ENCODE peak calls at places on chromosomes 11 and 22, in four cellular contexts. H, F, Q and L are unnamed samples.

GRCh38 chr11:78684377-78684776 is 109.7 kb upstream of the NARS2 start:
- DNase-seq in H (no peak), F (no peak), Q (no peak), L (no peak)

GRCh38 chr11:90135016-90135415 is 553 bp downstream of the NAALAD2 start:
- DNase-seq in Q (no peak), F (no peak), H (no peak), L (no peak)

GRCh38 chr11:17734418-17734911 is at the start of gene KCNC1:
- DNase-seq in F (no peak), H (no peak), Q (no peak), L (no peak)

GRCh38 chr22:46915978-46916730 is 153.7 kb downstream of the TBC1D22A start:
- DNase-seq in Q (no peak), F (no peak), H (no peak), L (no peak)

GRCh38 chr22:43892183-43892894 is 526 bp upstream of the PNPLA5 start:
- DNase-seq in Q (no peak), H (no peak), F (no peak), L (no peak)

GRCh38 chr22:32558681-32559355 is 84.2 kb downstream of the FBXO7 start:
- DNase-seq in H (no peak), Q (no peak), F (no peak), L (no peak)

GRCh38 chr11:73249304-73249703 is 22.8 kb upstream of the P2RY6 start:
- DNase-seq in F (no peak), H (no peak), Q (peak), L (no peak)

GRCh38 chr11:64456509-64457320 is 97.8 kb downstream of the RPS6KA4 start:
- DNase-seq in H (no peak), F (no peak), Q (no peak), L (no peak)

GRCh38 chr11:92224394-92225205 is at the start of gene FAT3:
- DNase-seq in H (no peak), Q (no peak), F (no peak), L (no peak)

GRCh38 chr11:125564357-125564756 is 4.9 kb upstream of the EI24 start:
- DNase-seq in F (no peak), H (no peak), Q (no peak), L (no peak)

GRCh38 chr11:122754553-122755322 is 83.6 kb upstream of the CRTAM start:
- DNase-seq in H (peak), Q (no peak), F (no peak), L (no peak)

GRCh38 chr22:37196539-37197450 is 8.7 kb upstream of the C1QTNF6 start:
- DNase-seq in F (no peak), Q (no peak), H (no peak), L (no peak)

GRCh38 chr22:21964234-21964633 is 11.6 kb upstream of the PPM1F start:
- DNase-seq in Q (no peak), H (no peak), F (no peak), L (no peak)

GRCh38 chr11:129846508-129847335 is 31.1 kb downstream of the TMEM45B start:
- DNase-seq in H (no peak), Q (peak), F (no peak), L (no peak)

GRCh38 chr22:35363571-35364086 is 17.3 kb upstream of the HMOX1 start:
- DNase-seq in Q (no peak), F (no peak), H (no peak), L (no peak)

GRCh38 chr11:128207861-128208321 is 379.5 kb downstream of the ETS1 start:
- DNase-seq in F (no peak), H (no peak), Q (no peak), L (no peak)

GRCh38 chr11:66886671-66887221 is 29.9 kb downstream of the LRFN4 start:
- DNase-seq in F (no peak), H (no peak), Q (no peak), L (no peak)

GRCh38 chr11:2380807-2381350 is 3.8 kb downstream of the CD81 start:
- DNase-seq in F (no peak), Q (peak), H (no peak), L (no peak)

GRCh38 chr22:42016111-42016510 is 17.5 kb downstream of the WBP2NL start:
- DNase-seq in H (no peak), Q (no peak), F (no peak), L (no peak)

GRCh38 chr22:49760630-49761571 is 66.8 kb downstream of the BRD1 start:
- DNase-seq in F (no peak), Q (peak), H (no peak), L (peak)

GRCh38 chr22:38222797-38223119 is 21.0 kb downstream of the MAFF start:
- DNase-seq in Q (no peak), H (no peak), F (no peak), L (no peak)

GRCh38 chr11:47104337-47104950 is 72.2 kb downstream of the ARFGAP2 start:
- DNase-seq in Q (no peak), F (no peak), H (no peak), L (no peak)

GRCh38 chr11:108672113-108672512 is 7.2 kb downstream of the DDX10 start:
- DNase-seq in Q (no peak), F (no peak), H (no peak), L (no peak)

GRCh38 chr11:58926695-58927094 is 12.6 kb upstream of the GLYATL1 start:
- DNase-seq in H (no peak), Q (no peak), F (no peak), L (no peak)

GRCh38 chr11:11520231-11521015 is 101.4 kb downstream of the GALNT18 start:
- DNase-seq in Q (no peak), H (no peak), F (no peak), L (no peak)

GRCh38 chr22:49589811-49590210 is 237.9 kb downstream of the BRD1 start:
- DNase-seq in F (no peak), H (no peak), Q (no peak), L (peak)

GRCh38 chr11:63769719-63770443 is 1.3 kb upstream of the ZFTA start:
- DNase-seq in H (no peak), F (no peak), Q (no peak), L (no peak)

GRCh38 chr22:49724893-49725489 is 102.7 kb downstream of the BRD1 start:
- DNase-seq in F (peak), H (peak), Q (no peak), L (peak)

GRCh38 chr22:49825944-49826602 is 1.6 kb downstream of the BRD1 start:
- DNase-seq in F (peak), Q (no peak), H (peak), L (no peak)

GRCh38 chr11:119696378-119697157 is 32.4 kb downstream of the NECTIN1 start:
- DNase-seq in Q (no peak), H (no peak), F (no peak), L (no peak)